ENCODE peak calls at places on chromosomes 2 and 18, in four cellular contexts. Y is fibroblast of lung, X is H1, C is GM23248. B is an unnamed sample.
A peak's percentile ranks its signal among the peaks of the same experiment; 100 is the strongest.

GRCh38 chr2:77397763-77398162 is 124.4 kb downstream of the LRRTM4 start:
- DNase-seq in X (no peak), Y (no peak), C (no peak), B (no peak)

GRCh38 chr2:120066708-120067547 is 54.1 kb downstream of the EPB41L5 start:
- DNase-seq in Y (peak; percentile 14), X (no peak), C (no peak), B (no peak)

GRCh38 chr2:214695789-214696188 is 113.7 kb downstream of the BARD1 start:
- DNase-seq in Y (peak; percentile 18), C (no peak), X (no peak), B (no peak)

GRCh38 chr18:24567199-24567598 is 106.8 kb downstream of the HRH4 start:
- DNase-seq in C (peak; percentile 51), Y (peak; percentile 33), X (peak; percentile 19), B (peak; percentile 84)

GRCh38 chr2:46096272-46096671 is 200.9 kb upstream of the EPAS1 start:
- DNase-seq in Y (peak; percentile 62), C (peak; percentile 57), X (no peak), B (no peak)

GRCh38 chr18:36814994-36815393 is 13.8 kb downstream of the TPGS2 start:
- DNase-seq in C (no peak), X (no peak), Y (no peak), B (no peak)

GRCh38 chr2:42800981-42801380 is 8.6 kb upstream of the HAAO start:
- DNase-seq in Y (no peak), C (no peak), X (no peak), B (no peak)

GRCh38 chr2:121017411-121017810 is 267.6 kb downstream of the TFCP2L1 start:
- DNase-seq in Y (no peak), C (no peak), X (no peak), B (no peak)

GRCh38 chr2:213036836-213037235 is 114.6 kb downstream of the IKZF2 start:
- DNase-seq in C (peak; percentile 85), X (no peak), Y (peak; percentile 75), B (no peak)

GRCh38 chr2:43009448-43009847 is 217.0 kb downstream of the ZFP36L2 start:
- DNase-seq in Y (no peak), X (no peak), C (no peak), B (no peak)

GRCh38 chr18:63155169-63155852 is 164.3 kb downstream of the BCL2 start:
- DNase-seq in X (peak; percentile 50), C (no peak), Y (no peak), B (no peak)

GRCh38 chr2:69989422-69990128 is 28.1 kb upstream of the ASPRV1 start:
- DNase-seq in Y (no peak), C (no peak), X (no peak), B (no peak)

GRCh38 chr18:32730620-32731021 is 42.2 kb downstream of the KLHL14 start:
- DNase-seq in Y (peak; percentile 54), C (peak; percentile 45), X (no peak), B (no peak)

GRCh38 chr18:48820483-48821250 is 130.1 kb downstream of the SMAD7 start:
- DNase-seq in C (no peak), X (no peak), Y (no peak), B (no peak)

GRCh38 chr2:120398961-120399888 is 53.3 kb downstream of the INHBB start:
- DNase-seq in Y (no peak), X (no peak), C (no peak), B (no peak)

DNA sequence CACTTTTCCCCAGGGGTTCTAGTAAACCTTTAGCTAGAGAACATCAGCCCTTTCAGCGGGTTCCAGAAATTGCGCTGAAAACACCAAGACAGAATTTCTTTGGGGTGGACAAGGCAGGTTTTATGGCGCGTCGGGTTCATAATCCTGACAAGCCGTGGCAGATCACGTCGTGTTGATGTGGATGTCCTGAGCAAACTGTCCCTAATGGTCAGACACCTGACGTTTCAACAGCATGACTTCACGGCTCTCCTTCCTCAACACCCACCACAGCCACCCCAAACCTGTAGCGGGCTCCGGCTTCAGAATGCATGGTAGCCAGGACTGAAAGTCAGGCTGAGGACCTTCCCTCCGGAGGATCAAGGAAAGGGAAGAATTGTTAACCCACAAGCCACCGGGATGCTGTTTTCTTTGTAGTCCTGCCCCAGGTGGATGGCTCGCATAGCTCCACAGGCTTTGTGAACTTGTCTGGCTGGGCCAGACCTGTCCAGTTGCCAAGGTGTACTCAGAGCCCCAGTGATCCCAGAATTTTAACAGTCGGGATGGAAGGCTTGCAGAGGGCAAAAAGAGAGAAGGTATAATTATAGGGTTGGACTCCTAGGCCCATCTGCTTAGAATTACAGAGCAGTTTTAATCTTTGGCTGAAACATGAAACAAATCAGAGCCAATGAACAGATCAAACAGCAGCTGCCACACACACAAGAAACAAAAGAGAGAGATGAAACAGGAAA is 1.5 kb downstream of the APCDD1 start:
- DNase-seq in X (no peak), Y (no peak), C (no peak), B (no peak)
- H3K9ac ChIP-seq in X (no peak overlapping the region), Y (no peak overlapping the region), C (no peak overlapping the region), B (peak overlapping the region; percentile 13)

DNA sequence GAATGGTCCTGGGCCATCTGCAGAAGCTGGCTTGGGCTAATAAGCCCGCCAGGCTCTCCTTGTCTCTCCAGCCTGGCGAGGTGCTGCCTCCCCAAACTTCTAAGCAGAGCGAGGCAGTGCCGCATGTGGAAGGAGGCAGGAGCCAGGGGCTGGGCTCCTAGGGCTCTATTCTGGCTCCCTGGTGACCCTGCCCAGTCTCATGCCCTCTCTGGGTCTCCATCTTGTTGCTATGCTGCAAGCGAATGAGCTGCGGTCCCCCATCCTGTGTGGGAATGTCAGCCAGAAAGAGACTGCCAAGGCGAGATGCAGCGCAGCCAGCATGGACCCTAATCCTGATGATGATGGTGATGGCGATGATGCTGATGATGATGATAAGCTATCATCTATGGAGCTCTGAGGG is 48.7 kb downstream of the TNS1 start:
- DNase-seq in C (no peak), X (no peak), Y (no peak), B (no peak)
- H3K27ac ChIP-seq in C (no peak overlapping the region), X (no peak overlapping the region), Y (no peak overlapping the region), B (no peak overlapping the region)

DNA sequence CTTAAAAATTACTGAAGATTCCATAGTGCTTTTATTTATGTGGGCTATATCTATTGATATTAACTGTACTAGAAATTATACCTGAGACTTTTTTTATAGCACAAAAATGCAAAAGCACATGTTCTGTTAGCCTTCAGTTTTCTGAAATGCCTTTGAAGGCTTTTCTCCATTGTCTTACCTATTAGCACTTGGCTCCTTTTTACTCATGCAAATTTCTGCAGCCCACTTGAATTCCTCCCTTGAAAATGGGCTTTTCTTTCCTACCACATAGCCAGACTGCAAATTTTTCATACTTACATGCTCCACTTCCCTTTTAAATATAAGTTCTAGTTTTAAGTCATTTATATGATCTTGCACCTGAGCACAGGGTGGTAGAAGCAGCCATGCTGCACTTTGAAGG is 453.0 kb upstream of the TRIB2 start:
- DNase-seq in Y (no peak), C (no peak), X (no peak), B (no peak)
- H3K4me2 ChIP-seq in Y (no peak overlapping the region), C (no peak overlapping the region), X (peak overlapping the region; percentile 13), B (no peak overlapping the region)

DNA sequence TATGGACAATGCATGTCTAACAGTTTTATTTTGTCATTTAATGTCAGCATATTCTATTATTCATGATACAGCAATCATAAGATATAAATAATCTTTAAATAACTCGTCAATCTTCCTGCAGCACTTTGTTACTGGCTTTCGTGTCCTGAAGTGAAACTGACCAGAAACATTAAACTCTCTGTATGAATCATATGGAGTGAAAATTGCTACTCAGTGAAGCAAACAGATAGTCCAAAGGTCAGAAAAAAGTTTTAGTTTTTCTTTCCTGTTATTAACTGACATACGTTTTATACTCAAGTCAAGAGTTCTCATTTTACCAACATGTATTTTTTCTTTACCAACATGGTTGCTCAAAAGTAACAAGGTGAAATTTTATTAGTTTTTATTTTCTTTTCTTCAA is 106.8 kb upstream of the GALNT5 start:
- DNase-seq in X (no peak), C (peak; percentile 6), Y (peak; percentile 16), B (no peak)
- H3K9ac ChIP-seq in X (no peak overlapping the region), C (no peak overlapping the region), Y (no peak overlapping the region), B (no peak overlapping the region)